ENCODE peak calls at places on chromosomes 7 and 10, in ten cellular contexts. H, J, E, M, T, V, R, K, S and W are unnamed samples.

GRCh38 chr7:117715784-117716445 is 157.3 kb downstream of the CTTNBP2 start:
- DNase-seq in H (no peak), J (peak), E (no peak), M (no peak), T (peak), V (peak), R (no peak), K (no peak), S (no peak), W (peak)

GRCh38 chr7:79090543-79090942 is 362.9 kb downstream of the MAGI2 start:
- DNase-seq in H (no peak), J (no peak), E (no peak), M (no peak), T (no peak), V (no peak), R (no peak), K (no peak), S (no peak), W (no peak)

GRCh38 chr7:154987571-154987970 is 15.4 kb downstream of the PAXIP1 start:
- DNase-seq in H (no peak), J (no peak), E (no peak), M (peak), T (no peak), V (no peak), R (no peak), K (no peak), S (no peak), W (no peak)

GRCh38 chr7:48962821-48963505 is 38.6 kb downstream of the CDC14C start:
- DNase-seq in H (no peak), J (no peak), E (peak), M (peak), T (no peak), V (no peak), R (no peak), K (no peak), S (no peak), W (no peak)

GRCh38 chr10:95308389-95309302 is 17.8 kb upstream of the PDLIM1 start:
- DNase-seq in H (no peak), J (no peak), E (peak), M (peak), T (peak), V (no peak), R (no peak), K (peak), S (no peak), W (no peak)

GRCh38 chr10:133528845-133529575 is 1.8 kb downstream of the CYP2E1 start:
- DNase-seq in H (no peak), J (no peak), E (no peak), M (no peak), T (peak), V (no peak), R (no peak), K (peak), S (no peak), W (no peak)

GRCh38 chr10:116126239-116126638 is 146.8 kb downstream of the GFRA1 start:
- DNase-seq in H (no peak), J (no peak), E (no peak), M (no peak), T (no peak), V (no peak), R (no peak), K (no peak), S (no peak), W (no peak)

GRCh38 chr10:33334839-33335549 is 527 bp upstream of the NRP1 start:
- DNase-seq in H (peak), J (peak), E (peak), M (no peak), T (peak), V (peak), R (no peak), K (peak), S (no peak), W (peak)

GRCh38 chr10:117409549-117410283 is 34.5 kb upstream of the PDZD8 start:
- DNase-seq in H (no peak), J (no peak), E (no peak), M (no peak), T (no peak), V (no peak), R (no peak), K (no peak), S (no peak), W (no peak)

GRCh38 chr7:158471716-158472115 is 115.9 kb downstream of the PTPRN2 start:
- DNase-seq in H (no peak), J (no peak), E (no peak), M (no peak), T (no peak), V (no peak), R (no peak), K (no peak), S (no peak), W (no peak)

GRCh38 chr10:124389613-124390361 is 28.9 kb downstream of the OAT start:
- DNase-seq in H (no peak), J (no peak), E (no peak), M (no peak), T (no peak), V (no peak), R (no peak), K (no peak), S (no peak), W (no peak)

GRCh38 chr7:156652886-156653568 is 12.5 kb downstream of the RNF32 start:
- DNase-seq in H (no peak), J (no peak), E (no peak), M (no peak), T (no peak), V (no peak), R (no peak), K (no peak), S (no peak), W (no peak)

GRCh38 chr10:73186266-73186665 is 18.3 kb downstream of the FAM149B1 start:
- DNase-seq in H (no peak), J (no peak), E (no peak), M (no peak), T (no peak), V (no peak), R (no peak), K (no peak), S (no peak), W (no peak)

GRCh38 chr7:157151626-157152339 is 13.1 kb downstream of the UBE3C start:
- DNase-seq in H (no peak), J (no peak), E (no peak), M (no peak), T (no peak), V (no peak), R (no peak), K (no peak), S (no peak), W (no peak)

GRCh38 chr7:139884441-139884840 is 55.4 kb downstream of the TBXAS1 start:
- DNase-seq in H (no peak), J (no peak), E (no peak), M (no peak), T (no peak), V (no peak), R (no peak), K (no peak), S (no peak), W (no peak)

GRCh38 chr10:104049497-104050250 is 36.0 kb downstream of the COL17A1 start:
- DNase-seq in H (no peak), J (no peak), E (no peak), M (no peak), T (no peak), V (no peak), R (no peak), K (no peak), S (no peak), W (no peak)

GRCh38 chr10:73991846-73992245 is 6.1 kb upstream of the VCL start:
- DNase-seq in H (peak), J (no peak), E (peak), M (no peak), T (peak), V (no peak), R (peak), K (peak), S (peak), W (no peak)

GRCh38 chr10:79296431-79296830 is 50.8 kb upstream of the PPIF start:
- DNase-seq in H (no peak), J (no peak), E (no peak), M (no peak), T (no peak), V (no peak), R (no peak), K (no peak), S (no peak), W (no peak)

GRCh38 chr7:131890191-131890590 is 333.8 kb upstream of the PODXL start:
- DNase-seq in H (no peak), J (no peak), E (no peak), M (no peak), T (peak), V (no peak), R (no peak), K (no peak), S (no peak), W (no peak)

GRCh38 chr7:73438547-73439245 is 5.1 kb downstream of the FZD9 start:
- DNase-seq in H (no peak), J (no peak), E (no peak), M (no peak), T (no peak), V (no peak), R (no peak), K (no peak), S (no peak), W (no peak)

GRCh38 chr7:83267141-83267631 is 104.5 kb upstream of the PCLO start:
- DNase-seq in H (no peak), J (no peak), E (no peak), M (no peak), T (no peak), V (no peak), R (no peak), K (no peak), S (no peak), W (no peak)

GRCh38 chr10:98446121-98446655 is 547 bp downstream of the HPS1 start:
- DNase-seq in H (peak), J (peak), E (peak), M (no peak), T (peak), V (no peak), R (no peak), K (peak), S (no peak), W (no peak)

GRCh38 chr10:31490858-31491504 is 172.0 kb downstream of the ZEB1 start:
- DNase-seq in H (no peak), J (peak), E (no peak), M (no peak), T (peak), V (no peak), R (peak), K (no peak), S (no peak), W (no peak)

GRCh38 chr10:31051703-31052102 is 20.0 kb upstream of the ZNF438 start:
- DNase-seq in H (no peak), J (no peak), E (no peak), M (no peak), T (peak), V (no peak), R (no peak), K (no peak), S (no peak), W (no peak)

GRCh38 chr10:104035107-104035816 is 50.4 kb downstream of the COL17A1 start:
- DNase-seq in H (no peak), J (no peak), E (no peak), M (no peak), T (no peak), V (no peak), R (no peak), K (no peak), S (no peak), W (no peak)

GRCh38 chr7:130371059-130371458 is 9.2 kb upstream of the CPA1 start:
- DNase-seq in H (no peak), J (no peak), E (peak), M (peak), T (no peak), V (no peak), R (no peak), K (peak), S (no peak), W (no peak)

GRCh38 chr10:25465582-25466372 is 291.0 kb downstream of the GPR158 start:
- DNase-seq in H (no peak), J (no peak), E (peak), M (no peak), T (no peak), V (peak), R (no peak), K (no peak), S (no peak), W (peak)